ENCODE peak calls at places on chromosomes 3 and 15, in seven cellular contexts. R is GM12878, W is EL, G is breast epithelium, Y is omental fat pad, L is fibroblast of pulmonary artery, D is glutamatergic neuron. J is an unnamed sample.

GRCh38 chr3:156400735-156401134 is 154.2 kb downstream of the SSR3 start:
- DNase-seq in D (no peak), R (no peak), G (no peak), L (no peak), W (no peak), Y (no peak), J (no peak)

GRCh38 chr15:62495670-62496328 is 330.7 kb upstream of the C2CD4B start:
- DNase-seq in L (peak), W (peak), D (no peak), Y (no peak), G (no peak), R (no peak), J (peak)

GRCh38 chr3:133948996-133949395 is 53.3 kb upstream of the RAB6B start:
- DNase-seq in Y (no peak), D (no peak), L (no peak), R (no peak), G (no peak), W (no peak), J (no peak)

GRCh38 chr3:36700537-36701248 is 63.7 kb downstream of the DCLK3 start:
- DNase-seq in R (no peak), W (peak), D (peak), Y (no peak), G (no peak), L (peak), J (peak)

GRCh38 chr3:162765524-162765923 is 1268.9 kb downstream of the OTOL1 start:
- DNase-seq in Y (no peak), G (no peak), R (no peak), D (no peak), W (no peak), L (no peak), J (no peak)

GRCh38 chr3:171810278-171811058 is at the start of gene PLD1:
- DNase-seq in Y (no peak), L (peak), W (peak), G (peak), D (peak), R (no peak), J (peak)

GRCh38 chr3:88231632-88232031 is 81.9 kb downstream of the C3orf38 start:
- DNase-seq in R (no peak), L (no peak), G (no peak), Y (no peak), W (no peak), D (no peak), J (no peak)

GRCh38 chr15:84992157-84992940 is 10.7 kb downstream of the PDE8A start:
- DNase-seq in L (peak), W (peak), G (no peak), R (no peak), Y (no peak), D (no peak), J (peak)

GRCh38 chr15:22922003-22922402 is 58.2 kb downstream of the CYFIP1 start:
- DNase-seq in L (no peak), D (no peak), W (no peak), Y (no peak), R (no peak), G (no peak), J (no peak)

GRCh38 chr3:33921608-33922007 is 123.2 kb downstream of the PDCD6IP start:
- DNase-seq in L (no peak), G (no peak), W (no peak), R (no peak), D (no peak), Y (no peak), J (no peak)

GRCh38 chr3:129199366-129199765 is 15.7 kb upstream of the CNBP start:
- DNase-seq in R (no peak), W (no peak), G (no peak), D (no peak), Y (no peak), L (no peak), J (no peak)

GRCh38 chr3:37221407-37221806 is 47.0 kb upstream of the LRRFIP2 start:
- DNase-seq in W (peak), R (no peak), G (no peak), Y (no peak), D (no peak), L (peak), J (peak)

GRCh38 chr3:9930804-9931418 is 2.7 kb upstream of the CRELD1 start:
- DNase-seq in G (no peak), W (no peak), D (no peak), R (no peak), Y (no peak), L (peak), J (peak)

GRCh38 chr3:52574056-52574965 is 37.9 kb downstream of the UQCC5 start:
- DNase-seq in R (no peak), Y (no peak), G (no peak), D (no peak), W (no peak), L (no peak), J (no peak)

GRCh38 chr3:33246786-33247185 is 28.2 kb upstream of the SUSD5 start:
- DNase-seq in R (no peak), G (no peak), D (no peak), W (no peak), Y (no peak), L (no peak), J (no peak)

GRCh38 chr15:90266485-90266884 is 1.0 kb downstream of the NGRN start:
- DNase-seq in L (peak), W (peak), Y (no peak), D (no peak), R (no peak), G (no peak), J (peak)

GRCh38 chr3:169923831-169924230 is 12.5 kb downstream of the SAMD7 start:
- DNase-seq in L (no peak), R (no peak), D (no peak), Y (no peak), W (no peak), G (no peak), J (no peak)

GRCh38 chr3:178671261-178672191 is 135.3 kb downstream of the KCNMB2 start:
- DNase-seq in R (no peak), W (peak), D (peak), G (no peak), Y (no peak), L (peak), J (peak)

GRCh38 chr3:142981108-142981507 is 17.6 kb upstream of the PAQR9 start:
- DNase-seq in L (no peak), R (no peak), D (no peak), W (no peak), Y (no peak), G (no peak), J (no peak)

GRCh38 chr3:151047636-151048035 is 37.8 kb upstream of the MED12L start:
- DNase-seq in G (no peak), D (no peak), Y (no peak), R (no peak), L (peak), W (peak), J (no peak)

GRCh38 chr15:100528833-100529428 is at the start of gene CERS3:
- DNase-seq in W (no peak), Y (no peak), G (no peak), D (no peak), R (no peak), L (no peak), J (no peak)

J was measured in foreskin fibroblast.